ENCODE peak calls at places on chromosomes 2 and 18, in five cellular contexts. M, Q, E, D and P are unnamed samples.
A peak's percentile ranks its signal among the peaks of the same experiment; 100 is the strongest.

GRCh38 chr2:30155202-30155601 is 8.4 kb downstream of the YPEL5 start:
- DNase-seq in M (no peak), Q (no peak), E (no peak), D (no peak), P (no peak)

GRCh38 chr2:164554487-164554886 is 66.8 kb downstream of the GRB14 start:
- DNase-seq in M (no peak), Q (no peak), E (no peak), D (no peak), P (no peak)

GRCh38 chr2:16682431-16683130 is 16.9 kb upstream of the CYRIA start:
- DNase-seq in M (no peak), Q (no peak), E (no peak), D (no peak), P (no peak)

GRCh38 chr18:76521367-76521766 is 26.3 kb upstream of the ZNF516 start:
- DNase-seq in M (no peak), Q (no peak), E (no peak), D (no peak), P (no peak)

GRCh38 chr2:65708129-65708528 is 275.7 kb upstream of the SPRED2 start:
- DNase-seq in M (no peak), Q (no peak), E (no peak), D (no peak), P (no peak)

GRCh38 chr2:150388289-150388625 is 99.2 kb downstream of the RND3 start:
- DNase-seq in M (no peak), Q (no peak), E (no peak), D (no peak), P (no peak)

GRCh38 chr2:181646415-181646987 is 10.4 kb downstream of the CERKL start:
- DNase-seq in M (no peak), Q (no peak), E (no peak), D (no peak), P (no peak)

GRCh38 chr2:58032016-58032750 is 14.4 kb upstream of the VRK2 start:
- DNase-seq in M (no peak), Q (no peak), E (no peak), D (no peak), P (no peak)

GRCh38 chr2:95260028-95261023 is 13.9 kb upstream of the PROM2 start:
- DNase-seq in M (no peak), Q (no peak), E (no peak), D (no peak), P (no peak)

GRCh38 chr18:63570721-63571120 is 16.4 kb upstream of the SERPINB13 start:
- DNase-seq in M (no peak), Q (no peak), E (no peak), D (no peak), P (no peak)

GRCh38 chr18:9987931-9988330 is 74.1 kb downstream of the VAPA start:
- DNase-seq in M (no peak), Q (no peak), E (no peak), D (no peak), P (peak; percentile 50)